ENCODE peak calls at places on chromosomes 12 and 14, in seven cellular contexts. One of them, this sample, is unnamed.
A peak's percentile ranks its signal among the peaks of the same experiment; 100 is the strongest.

GRCh38 chr14:46782281-46782680 is 130.7 kb upstream of the RPL10L start:
- DNase-seq in keratinocyte: no peak
- DNase-seq in choroid plexus epithelial cell: no peak
- DNase-seq in coronary artery: no peak
- DNase-seq in lung: no peak
- DNase-seq in CD8-positive, alpha-beta T cell: no peak
- DNase-seq in tibial nerve: no peak
- DNase-seq in this sample: no peak

GRCh38 chr12:89319111-89319510 is 33.2 kb downstream of the DUSP6 start:
- DNase-seq in tibial nerve: no peak
- DNase-seq in lung: no peak
- DNase-seq in CD8-positive, alpha-beta T cell: no peak
- DNase-seq in choroid plexus epithelial cell: peak; percentile 30
- DNase-seq in keratinocyte: no peak
- DNase-seq in coronary artery: no peak
- DNase-seq in this sample: no peak

GRCh38 chr12:70543444-70543843 is 93.8 kb downstream of the PTPRB start:
- DNase-seq in coronary artery: no peak
- DNase-seq in tibial nerve: no peak
- DNase-seq in lung: no peak
- DNase-seq in choroid plexus epithelial cell: peak; percentile 98
- DNase-seq in keratinocyte: no peak
- DNase-seq in CD8-positive, alpha-beta T cell: no peak
- DNase-seq in this sample: peak; percentile 89

GRCh38 chr12:674272-674781 is 11.1 kb upstream of the NINJ2 start:
- DNase-seq in keratinocyte: no peak
- DNase-seq in tibial nerve: no peak
- DNase-seq in CD8-positive, alpha-beta T cell: peak; percentile 65
- DNase-seq in coronary artery: no peak
- DNase-seq in lung: no peak
- DNase-seq in choroid plexus epithelial cell: no peak
- DNase-seq in this sample: no peak

GRCh38 chr12:31732926-31733548 is 4.2 kb upstream of the AMN1 start:
- DNase-seq in CD8-positive, alpha-beta T cell: no peak
- DNase-seq in keratinocyte: peak; percentile 91
- DNase-seq in choroid plexus epithelial cell: peak; percentile 89
- DNase-seq in lung: no peak
- DNase-seq in tibial nerve: no peak
- DNase-seq in coronary artery: no peak
- DNase-seq in this sample: peak; percentile 89

GRCh38 chr12:19757317-19757877 is 318.1 kb downstream of the AEBP2 start:
- DNase-seq in CD8-positive, alpha-beta T cell: no peak
- DNase-seq in lung: no peak
- DNase-seq in choroid plexus epithelial cell: peak; percentile 75
- DNase-seq in keratinocyte: no peak
- DNase-seq in tibial nerve: no peak
- DNase-seq in coronary artery: no peak
- DNase-seq in this sample: peak; percentile 71

GRCh38 chr12:19484738-19485137 is 45.4 kb downstream of the AEBP2 start:
- DNase-seq in lung: no peak
- DNase-seq in CD8-positive, alpha-beta T cell: no peak
- DNase-seq in keratinocyte: no peak
- DNase-seq in coronary artery: no peak
- DNase-seq in choroid plexus epithelial cell: no peak
- DNase-seq in tibial nerve: no peak
- DNase-seq in this sample: no peak

GRCh38 chr14:71056168-71056567 is 148.9 kb downstream of the PCNX1 start:
- DNase-seq in CD8-positive, alpha-beta T cell: no peak
- DNase-seq in lung: no peak
- DNase-seq in choroid plexus epithelial cell: peak; percentile 29
- DNase-seq in keratinocyte: no peak
- DNase-seq in coronary artery: no peak
- DNase-seq in tibial nerve: no peak
- DNase-seq in this sample: no peak

GRCh38 chr12:120228291-120229070 is 27.6 kb upstream of the RPLP0 start:
- DNase-seq in lung: peak; percentile 88
- DNase-seq in coronary artery: peak; percentile 81
- DNase-seq in keratinocyte: no peak
- DNase-seq in tibial nerve: peak; percentile 72
- DNase-seq in choroid plexus epithelial cell: peak; percentile 88
- DNase-seq in CD8-positive, alpha-beta T cell: peak; percentile 89
- DNase-seq in this sample: peak; percentile 76

GRCh38 chr12:85468356-85469157 is 188.5 kb downstream of the ALX1 start:
- DNase-seq in choroid plexus epithelial cell: peak; percentile 85
- DNase-seq in lung: peak; percentile 39
- DNase-seq in CD8-positive, alpha-beta T cell: no peak
- DNase-seq in keratinocyte: peak; percentile 32
- DNase-seq in tibial nerve: no peak
- DNase-seq in coronary artery: no peak
- DNase-seq in this sample: peak; percentile 69

GRCh38 chr14:93107383-93107782 is 8.3 kb downstream of the ITPK1 start:
- DNase-seq in lung: no peak
- DNase-seq in choroid plexus epithelial cell: no peak
- DNase-seq in tibial nerve: no peak
- DNase-seq in coronary artery: no peak
- DNase-seq in keratinocyte: no peak
- DNase-seq in CD8-positive, alpha-beta T cell: no peak
- DNase-seq in this sample: no peak

GRCh38 chr14:78836777-78837176 is 666.6 kb downstream of the NRXN3 start:
- DNase-seq in keratinocyte: peak; percentile 48
- DNase-seq in choroid plexus epithelial cell: peak; percentile 78
- DNase-seq in lung: peak; percentile 34
- DNase-seq in tibial nerve: no peak
- DNase-seq in CD8-positive, alpha-beta T cell: no peak
- DNase-seq in coronary artery: no peak
- DNase-seq in this sample: peak; percentile 64

GRCh38 chr14:103169954-103170353 is 46.7 kb downstream of the TNFAIP2 start:
- DNase-seq in keratinocyte: no peak
- DNase-seq in tibial nerve: no peak
- DNase-seq in lung: no peak
- DNase-seq in CD8-positive, alpha-beta T cell: no peak
- DNase-seq in choroid plexus epithelial cell: no peak
- DNase-seq in coronary artery: peak; percentile 11
- DNase-seq in this sample: no peak

GRCh38 chr12:15163577-15163976 is 57.6 kb downstream of the RERG start:
- DNase-seq in coronary artery: no peak
- DNase-seq in tibial nerve: no peak
- DNase-seq in keratinocyte: no peak
- DNase-seq in CD8-positive, alpha-beta T cell: no peak
- DNase-seq in lung: no peak
- DNase-seq in choroid plexus epithelial cell: peak; percentile 65
- DNase-seq in this sample: peak; percentile 46

GRCh38 chr12:111446631-111447570 is 41.2 kb downstream of the SH2B3 start:
- DNase-seq in keratinocyte: no peak
- DNase-seq in lung: peak; percentile 24
- DNase-seq in choroid plexus epithelial cell: no peak
- DNase-seq in tibial nerve: no peak
- DNase-seq in coronary artery: peak; percentile 55
- DNase-seq in CD8-positive, alpha-beta T cell: no peak
- DNase-seq in this sample: no peak

GRCh38 chr14:99039316-99040041 is 232.5 kb downstream of the BCL11B start:
- DNase-seq in coronary artery: peak; percentile 61
- DNase-seq in CD8-positive, alpha-beta T cell: no peak
- DNase-seq in keratinocyte: no peak
- DNase-seq in choroid plexus epithelial cell: no peak
- DNase-seq in tibial nerve: no peak
- DNase-seq in lung: no peak
- DNase-seq in this sample: no peak

GRCh38 chr14:23167006-23167847 is 16.2 kb downstream of the SLC7A8 start:
- DNase-seq in coronary artery: no peak
- DNase-seq in tibial nerve: no peak
- DNase-seq in lung: no peak
- DNase-seq in CD8-positive, alpha-beta T cell: no peak
- DNase-seq in keratinocyte: no peak
- DNase-seq in choroid plexus epithelial cell: peak; percentile 34
- DNase-seq in this sample: no peak

GRCh38 chr12:92034858-92035401 is 110.7 kb downstream of the BTG1 start:
- DNase-seq in CD8-positive, alpha-beta T cell: peak; percentile 66
- DNase-seq in keratinocyte: peak; percentile 26
- DNase-seq in lung: peak; percentile 34
- DNase-seq in tibial nerve: peak; percentile 41
- DNase-seq in coronary artery: no peak
- DNase-seq in choroid plexus epithelial cell: peak; percentile 89
- DNase-seq in this sample: peak; percentile 68

GRCh38 chr12:79344855-79345840 is 345.6 kb downstream of the PAWR start:
- DNase-seq in tibial nerve: no peak
- DNase-seq in CD8-positive, alpha-beta T cell: no peak
- DNase-seq in lung: no peak
- DNase-seq in keratinocyte: peak; percentile 28
- DNase-seq in choroid plexus epithelial cell: peak; percentile 76
- DNase-seq in coronary artery: no peak
- DNase-seq in this sample: peak; percentile 28

DNA sequence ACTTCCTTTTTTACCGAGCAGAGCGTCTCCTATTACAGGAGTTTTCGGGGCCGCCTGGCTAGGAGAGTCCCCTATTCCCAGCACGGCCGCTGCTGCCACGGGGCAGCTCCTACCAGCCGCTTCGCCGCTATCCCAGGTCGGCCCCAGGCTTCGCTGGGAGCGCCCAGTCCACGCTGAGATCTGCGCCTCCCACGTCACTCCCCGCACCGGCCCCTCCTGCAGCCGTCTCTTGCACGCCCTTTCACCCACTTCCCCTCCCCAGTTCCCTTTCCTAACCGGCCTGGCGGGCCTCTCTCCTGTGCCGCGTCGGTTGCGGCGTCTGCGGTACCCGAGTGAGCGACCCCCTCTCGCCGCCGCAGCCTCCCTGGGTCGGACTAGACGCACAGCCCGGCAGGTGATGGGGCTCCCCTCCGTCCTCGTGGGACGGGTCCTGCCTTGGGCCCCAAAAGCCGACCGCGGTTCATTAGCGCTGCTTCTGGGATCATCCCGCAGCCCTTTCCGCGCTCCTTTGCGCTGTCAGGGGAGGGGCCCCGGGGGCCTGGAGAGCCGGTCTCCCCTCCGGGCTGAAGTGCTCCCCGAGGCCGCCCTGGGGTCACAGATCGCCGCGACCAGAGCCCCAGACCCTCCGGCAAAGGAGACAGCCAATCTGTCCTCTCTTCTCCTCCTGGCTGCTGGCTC is 1318.4 kb downstream of the TMEM121 start:
- DNase-seq in tibial nerve: no peak
- DNase-seq in choroid plexus epithelial cell: no peak
- DNase-seq in coronary artery: no peak
- DNase-seq in lung: peak; percentile 76
- DNase-seq in keratinocyte: no peak
- DNase-seq in CD8-positive, alpha-beta T cell: peak; percentile 71
- DNase-seq in this sample: no peak
- H3K4me3 ChIP-seq in tibial nerve: peak overlapping the region; percentile 25
- H3K4me3 ChIP-seq in choroid plexus epithelial cell: no peak overlapping the region
- H3K4me3 ChIP-seq in coronary artery: peak overlapping the region; percentile 63
- H3K4me3 ChIP-seq in lung: peak overlapping the region; percentile 64
- H3K4me3 ChIP-seq in keratinocyte: peak overlapping the region; percentile 48
- H3K4me3 ChIP-seq in CD8-positive, alpha-beta T cell: peak overlapping the region; percentile 89
- H3K4me3 ChIP-seq in this sample: no peak overlapping the region

GRCh38 chr14:91835920-91836843 is 31.2 kb downstream of the TC2N start:
- DNase-seq in keratinocyte: peak; percentile 25
- DNase-seq in tibial nerve: peak; percentile 57
- DNase-seq in lung: peak; percentile 91
- DNase-seq in CD8-positive, alpha-beta T cell: peak; percentile 90
- DNase-seq in coronary artery: peak; percentile 94
- DNase-seq in choroid plexus epithelial cell: peak; percentile 20
- DNase-seq in this sample: no peak
- TF ChIP-seq CTCF in keratinocyte: peak; percentile 6
- TF ChIP-seq CTCF in tibial nerve: no peak
- TF ChIP-seq CTCF in lung: no peak
- TF ChIP-seq CTCF in CD8-positive, alpha-beta T cell: no peak
- TF ChIP-seq CTCF in coronary artery: no peak
- TF ChIP-seq CTCF in choroid plexus epithelial cell: no peak
- TF ChIP-seq CTCF in this sample: no peak

GRCh38 chr14:20472566-20473206 is 3.5 kb downstream of the PNP start:
- DNase-seq in tibial nerve: no peak
- DNase-seq in keratinocyte: no peak
- DNase-seq in lung: no peak
- DNase-seq in coronary artery: no peak
- DNase-seq in choroid plexus epithelial cell: peak; percentile 10
- DNase-seq in CD8-positive, alpha-beta T cell: no peak
- DNase-seq in this sample: no peak

GRCh38 chr14:20482382-20482781 is 13.2 kb downstream of the PNP start:
- DNase-seq in lung: no peak
- DNase-seq in tibial nerve: no peak
- DNase-seq in CD8-positive, alpha-beta T cell: no peak
- DNase-seq in coronary artery: no peak
- DNase-seq in choroid plexus epithelial cell: no peak
- DNase-seq in keratinocyte: no peak
- DNase-seq in this sample: no peak

GRCh38 chr14:20477211-20477876 is 8.1 kb downstream of the PNP start:
- DNase-seq in CD8-positive, alpha-beta T cell: peak; percentile 42
- DNase-seq in lung: peak; percentile 64
- DNase-seq in coronary artery: no peak
- DNase-seq in tibial nerve: no peak
- DNase-seq in choroid plexus epithelial cell: peak; percentile 49
- DNase-seq in keratinocyte: no peak
- DNase-seq in this sample: peak; percentile 58

GRCh38 chr14:20478915-20479314 is 9.7 kb downstream of the PNP start:
- DNase-seq in coronary artery: no peak
- DNase-seq in tibial nerve: no peak
- DNase-seq in CD8-positive, alpha-beta T cell: no peak
- DNase-seq in keratinocyte: no peak
- DNase-seq in choroid plexus epithelial cell: no peak
- DNase-seq in lung: no peak
- DNase-seq in this sample: no peak

DNA sequence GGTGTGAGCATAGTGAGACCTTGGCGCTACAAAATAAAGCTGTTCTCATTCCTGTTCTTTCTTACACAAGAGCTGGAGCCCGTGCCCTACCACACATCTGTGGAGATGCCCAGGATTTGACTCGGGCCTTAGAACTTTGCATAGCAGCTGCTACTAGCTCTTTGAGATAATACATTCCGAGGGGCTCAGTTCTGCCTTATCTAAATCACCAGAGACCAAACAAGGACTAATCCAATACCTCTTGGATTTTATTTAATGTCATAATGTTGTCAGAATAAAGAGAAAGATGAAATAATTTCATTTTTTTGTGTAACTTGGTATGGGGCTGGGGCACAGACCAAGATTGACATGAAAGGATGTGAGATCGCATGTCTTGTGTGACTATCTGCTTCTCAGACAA is 7.6 kb downstream of the PNP start:
- DNase-seq in lung: no peak
- DNase-seq in choroid plexus epithelial cell: no peak
- DNase-seq in keratinocyte: no peak
- DNase-seq in coronary artery: no peak
- DNase-seq in tibial nerve: no peak
- DNase-seq in CD8-positive, alpha-beta T cell: no peak
- DNase-seq in this sample: no peak
- H3K4me3 ChIP-seq in lung: no peak overlapping the region
- H3K4me3 ChIP-seq in choroid plexus epithelial cell: no peak overlapping the region
- H3K4me3 ChIP-seq in keratinocyte: no peak overlapping the region
- H3K4me3 ChIP-seq in coronary artery: no peak overlapping the region
- H3K4me3 ChIP-seq in tibial nerve: no peak overlapping the region
- H3K4me3 ChIP-seq in CD8-positive, alpha-beta T cell: peak overlapping the region; percentile 1
- H3K4me3 ChIP-seq in this sample: no peak overlapping the region

DNA sequence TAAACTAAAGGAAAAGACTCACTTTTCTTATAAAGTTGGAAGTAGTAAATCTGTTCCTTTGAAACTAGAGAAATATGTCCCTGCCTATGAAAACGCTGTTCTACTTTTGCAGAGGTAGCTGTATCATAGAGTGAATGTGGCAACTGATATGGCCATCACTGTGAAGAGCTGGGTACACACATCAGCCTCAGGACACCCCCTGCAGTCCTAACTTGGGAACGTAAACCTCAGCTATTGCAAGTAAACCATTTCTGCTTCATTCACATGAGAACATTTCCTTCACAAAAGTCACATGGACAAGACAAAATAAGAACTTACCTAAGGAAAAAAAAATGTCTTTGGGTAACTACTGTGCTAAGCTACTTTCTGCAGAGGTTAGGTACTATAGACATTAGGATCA is 233.3 kb upstream of the PPFIA2 start:
- DNase-seq in lung: no peak
- DNase-seq in tibial nerve: no peak
- DNase-seq in keratinocyte: no peak
- DNase-seq in choroid plexus epithelial cell: peak; percentile 26
- DNase-seq in coronary artery: no peak
- DNase-seq in CD8-positive, alpha-beta T cell: peak; percentile 26
- DNase-seq in this sample: peak; percentile 14
- TF ChIP-seq CTCF in lung: no peak
- TF ChIP-seq CTCF in tibial nerve: no peak
- TF ChIP-seq CTCF in keratinocyte: no peak
- TF ChIP-seq CTCF in choroid plexus epithelial cell: peak; percentile 34
- TF ChIP-seq CTCF in coronary artery: no peak
- TF ChIP-seq CTCF in CD8-positive, alpha-beta T cell: no peak
- TF ChIP-seq CTCF in this sample: peak; percentile 14